ENCODE peak calls at places on chromosomes 5 and 9, in seven cellular contexts. N is stimulated activated CD8-positive, alpha-beta memory T cell treated with anti-CD3 and anti-CD28 coated beads, Interleukin-12 subunit alpha, Interleukin-12 subunit beta, amount 100 ng/mL, for 1 hour; W is fibroblast of mammary gland; R is lung; V is T-helper 17 cell; K is CD8-positive, alpha-beta T cell; G is T1000. S is an unnamed sample.

GRCh38 chr5:6510132-6510531 is 61.5 kb downstream of the UBE2QL1 start:
- DNase-seq in N (no peak), W (peak), R (no peak), V (no peak), K (no peak), G (no peak), S (no peak)

GRCh38 chr5:137078171-137078665 is 420.9 kb downstream of the SPOCK1 start:
- DNase-seq in N (no peak), W (peak), R (no peak), V (no peak), K (no peak), G (no peak), S (no peak)

GRCh38 chr9:129558063-129558550 is 62.8 kb downstream of the C9orf50 start:
- DNase-seq in N (no peak), W (no peak), R (no peak), V (no peak), K (no peak), G (no peak), S (no peak)

GRCh38 chr5:25713259-25713658 is 1068.5 kb upstream of the CDH10 start:
- DNase-seq in N (no peak), W (no peak), R (no peak), V (no peak), K (no peak), G (no peak), S (no peak)

GRCh38 chr5:79258801-79259200 is 22.9 kb downstream of the JMY start:
- DNase-seq in N (no peak), W (no peak), R (no peak), V (no peak), K (no peak), G (no peak), S (no peak)

GRCh38 chr5:7394889-7395431 is 978 bp upstream of the ADCY2 start:
- DNase-seq in N (no peak), W (no peak), R (no peak), V (no peak), K (no peak), G (no peak), S (no peak)

GRCh38 chr9:106619211-106619610 is 243.8 kb upstream of the ZNF462 start:
- DNase-seq in N (no peak), W (peak), R (no peak), V (no peak), K (no peak), G (no peak), S (no peak)

GRCh38 chr9:131715906-131716305 is 24.0 kb downstream of the RAPGEF1 start:
- DNase-seq in N (no peak), W (no peak), R (no peak), V (no peak), K (no peak), G (no peak), S (no peak)

GRCh38 chr9:131651599-131651998 is 88.3 kb downstream of the RAPGEF1 start:
- DNase-seq in N (no peak), W (peak), R (no peak), V (no peak), K (no peak), G (no peak), S (no peak)

GRCh38 chr5:123182072-123182471 is 93.0 kb downstream of the PRDM6 start:
- DNase-seq in N (no peak), W (no peak), R (no peak), V (no peak), K (no peak), G (no peak), S (no peak)

GRCh38 chr9:70569070-70569772 is 154.8 kb upstream of the KLF9 start:
- DNase-seq in N (no peak), W (peak), R (no peak), V (no peak), K (no peak), G (no peak), S (no peak)

GRCh38 chr5:157989296-157989695 is 130.4 kb upstream of the CLINT1 start:
- DNase-seq in N (no peak), W (no peak), R (no peak), V (no peak), K (no peak), G (no peak), S (no peak)

GRCh38 chr9:111232997-111233790 is 96.8 kb downstream of the OR2K2 start:
- DNase-seq in N (no peak), W (peak), R (no peak), V (no peak), K (no peak), G (no peak), S (no peak)

GRCh38 chr9:134943836-134944235 is 26.1 kb upstream of the FCN1 start:
- DNase-seq in N (no peak), W (no peak), R (no peak), V (no peak), K (no peak), G (no peak), S (no peak)

GRCh38 chr5:59506285-59506877 is 387.1 kb downstream of the PDE4D start:
- DNase-seq in N (no peak), W (peak), R (no peak), V (no peak), K (no peak), G (no peak), S (no peak)

GRCh38 chr9:93263334-93264229 is 79.6 kb downstream of the WNK2 start:
- DNase-seq in N (no peak), W (no peak), R (no peak), V (no peak), K (no peak), G (no peak), S (no peak)

S was measured in stimulated activated naive CD4-positive, alpha-beta T cell.